ENCODE peak calls at places on chromosomes 3 and 15, in seven cellular contexts. X, Z, H, D, K, U and E are unnamed samples.

GRCh38 chr15:92062505-92062904 is 209.0 kb downstream of the SLCO3A1 start:
- DNase-seq in X (no peak), Z (no peak), H (no peak), D (no peak), K (peak), U (no peak), E (no peak)

GRCh38 chr3:118803096-118803476 is 231.6 kb downstream of the IGSF11 start:
- DNase-seq in X (no peak), Z (no peak), H (no peak), D (no peak), K (no peak), U (no peak), E (no peak)

GRCh38 chr3:194598771-194599557 is 34.3 kb downstream of the TMEM44 start:
- DNase-seq in X (peak), Z (no peak), H (no peak), D (no peak), K (no peak), U (no peak), E (no peak)

GRCh38 chr3:143221446-143221845 is 101.9 kb downstream of the CHST2 start:
- DNase-seq in X (no peak), Z (no peak), H (no peak), D (no peak), K (no peak), U (no peak), E (no peak)

GRCh38 chr3:28287046-28287445 is 45.6 kb downstream of the CMC1 start:
- DNase-seq in X (no peak), Z (no peak), H (no peak), D (no peak), K (no peak), U (no peak), E (no peak)

GRCh38 chr3:5013021-5013906 is 34.0 kb downstream of the BHLHE40 start:
- DNase-seq in X (peak), Z (no peak), H (peak), D (no peak), K (no peak), U (peak), E (no peak)

GRCh38 chr3:51717947-51718346 is 11.1 kb downstream of the GRM2 start:
- DNase-seq in X (no peak), Z (no peak), H (no peak), D (no peak), K (no peak), U (no peak), E (peak)

GRCh38 chr3:112514527-112515128 is 15.4 kb upstream of the BTLA start:
- DNase-seq in X (no peak), Z (no peak), H (no peak), D (no peak), K (no peak), U (no peak), E (no peak)

GRCh38 chr3:193391902-193392301 is 13.3 kb upstream of the ATP13A5 start:
- DNase-seq in X (no peak), Z (no peak), H (no peak), D (no peak), K (no peak), U (no peak), E (no peak)